ENCODE peak calls at places on chromosomes 3 and 15, in four cellular contexts. T, C, A and N are unnamed samples.

GRCh38 chr3:174358252-174358651 is 500.9 kb upstream of the NAALADL2 start:
- DNase-seq in A (no peak), T (no peak), C (no peak), N (no peak)

GRCh38 chr3:190326361-190326760 is 4.1 kb upstream of the CLDN1 start:
- DNase-seq in C (no peak), A (no peak), T (no peak), N (no peak)

GRCh38 chr3:135310317-135310716 is 515.3 kb downstream of the EPHB1 start:
- DNase-seq in A (no peak), C (peak), T (no peak), N (no peak)

GRCh38 chr3:45182915-45183881 is 37.0 kb upstream of the CDCP1 start:
- DNase-seq in T (peak), A (peak), C (peak), N (peak)

GRCh38 chr15:95021816-95022215 is 790.5 kb downstream of the MCTP2 start:
- DNase-seq in T (no peak), C (no peak), A (no peak), N (no peak)

GRCh38 chr3:89851974-89852621 is 744.7 kb downstream of the EPHA3 start:
- DNase-seq in C (no peak), A (peak), T (no peak), N (peak)

GRCh38 chr15:34984884-34985630 is 3.0 kb downstream of the ZNF770 start:
- DNase-seq in A (no peak), T (no peak), C (no peak), N (no peak)

GRCh38 chr3:152365766-152366593 is 97.3 kb downstream of the MBNL1 start:
- DNase-seq in T (no peak), C (no peak), A (no peak), N (no peak)

GRCh38 chr3:14201881-14202684 is 23.5 kb downstream of the LSM3 start:
- DNase-seq in A (peak), C (no peak), T (no peak), N (no peak)

GRCh38 chr3:8767181-8767666 is 2.2 kb downstream of the OXTR start:
- DNase-seq in C (no peak), A (no peak), T (no peak), N (peak)

GRCh38 chr3:140568842-140569520 is 108.9 kb upstream of the TRIM42 start:
- DNase-seq in A (no peak), T (no peak), C (no peak), N (peak)

GRCh38 chr3:108396336-108396735 is 100.0 kb downstream of the HHLA2 start:
- DNase-seq in A (no peak), T (no peak), C (no peak), N (no peak)

GRCh38 chr3:72246685-72247084 is 461.7 kb upstream of the PROK2 start:
- DNase-seq in A (no peak), C (no peak), T (no peak), N (no peak)

GRCh38 chr15:74430510-74430951 is 3.2 kb downstream of the SEMA7A start:
- DNase-seq in C (no peak), T (no peak), A (no peak), N (no peak)

GRCh38 chr3:127573401-127573800 is 17.1 kb downstream of the TPRA1 start:
- DNase-seq in T (no peak), C (no peak), A (no peak), N (no peak)

GRCh38 chr15:27258287-27258686 is 287.3 kb downstream of the GABRG3 start:
- DNase-seq in C (no peak), T (no peak), A (no peak), N (no peak)

GRCh38 chr15:62644216-62644873 is 398.2 kb upstream of the TPM1 start:
- DNase-seq in A (no peak), C (no peak), T (no peak), N (no peak)

GRCh38 chr15:82849556-82850241 is 40.3 kb downstream of the WHAMM start:
- DNase-seq in A (peak), C (peak), T (peak), N (peak)

GRCh38 chr3:187616307-187616939 is 53.8 kb downstream of the SST start:
- DNase-seq in T (peak), C (peak), A (peak), N (peak)

GRCh38 chr15:45543051-45543450 is 20.5 kb upstream of the SLC30A4 start:
- DNase-seq in T (no peak), A (no peak), C (no peak), N (no peak)

GRCh38 chr15:44726136-44726535 is 10.2 kb upstream of the TRIM69 start:
- DNase-seq in C (no peak), T (no peak), A (no peak), N (no peak)

GRCh38 chr15:63041982-63042878 is at the start of gene TPM1:
- DNase-seq in A (peak), C (no peak), T (no peak), N (peak)

GRCh38 chr15:74768771-74769342 is 13.0 kb upstream of the CSK start:
- DNase-seq in C (peak), T (peak), A (peak), N (peak)

GRCh38 chr3:159001711-159002110 is 199.9 kb downstream of the MFSD1 start:
- DNase-seq in C (no peak), T (no peak), A (no peak), N (no peak)
- TF ChIP-seq JUND in C (no peak), T (no peak), A (no peak), N (no peak)

GRCh38 chr3:11544413-11545181 is 99.1 kb downstream of the VGLL4 start:
- DNase-seq in C (no peak), A (no peak), T (no peak), N (no peak)
- TF ChIP-seq JUND in C (no peak), A (no peak), T (no peak), N (no peak)

GRCh38 chr3:26625187-26625586 is 2.6 kb downstream of the LRRC3B start:
- DNase-seq in T (no peak), A (peak), C (no peak), N (no peak)

GRCh38 chr3:26624209-26624775 is 1.7 kb downstream of the LRRC3B start:
- DNase-seq in C (no peak), T (no peak), A (peak), N (no peak)

GRCh38 chr3:26621891-26622633 is 510 bp upstream of the LRRC3B start:
- DNase-seq in T (no peak), C (no peak), A (no peak), N (no peak)

GRCh38 chr3:26622634-26623408 is at the start of gene LRRC3B:
- DNase-seq in A (peak), C (no peak), T (no peak), N (no peak)

GRCh38 chr3:26623409-26624208 is 1.0 kb downstream of the LRRC3B start:
- DNase-seq in C (no peak), T (no peak), A (no peak), N (no peak)
- TF ChIP-seq JUND in C (no peak), T (no peak), A (no peak), N (no peak)

DNA sequence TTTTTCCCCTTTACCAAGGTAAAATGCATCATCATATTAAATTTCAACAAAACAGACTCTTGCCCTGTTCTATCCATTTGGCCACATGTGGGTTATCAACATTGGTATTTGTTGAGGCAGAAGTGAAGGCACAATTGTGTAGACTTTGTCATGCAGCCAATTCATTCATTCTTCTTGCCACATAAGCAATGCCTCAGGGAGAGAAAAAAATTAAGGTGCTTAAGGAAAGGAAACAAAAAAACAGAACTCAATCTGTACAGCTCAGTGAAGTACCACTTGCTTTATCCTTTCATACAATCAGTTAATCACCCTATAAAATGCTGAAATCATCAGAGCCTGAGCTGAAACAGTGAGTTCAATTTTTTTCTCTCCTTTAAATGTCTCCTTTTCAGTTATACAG is 588.8 kb downstream of the MFSD1 start:
- DNase-seq in T (no peak), C (no peak), A (no peak), N (no peak)
- TF ChIP-seq JUND in T (no peak), C (no peak), A (no peak), N (no peak)

GRCh38 chr3:183592820-183593219 is 37.3 kb upstream of the KLHL6 start:
- DNase-seq in A (no peak), T (no peak), C (no peak), N (no peak)
- TF ChIP-seq JUND in A (no peak), T (no peak), C (no peak), N (no peak)

GRCh38 chr15:79156704-79157375 is 66.3 kb upstream of the RASGRF1 start:
- DNase-seq in C (no peak), A (no peak), T (no peak), N (no peak)

GRCh38 chr15:79161837-79162508 is 71.4 kb upstream of the RASGRF1 start:
- DNase-seq in A (no peak), C (no peak), T (no peak), N (no peak)

GRCh38 chr15:79154491-79155182 is 64.1 kb upstream of the RASGRF1 start:
- DNase-seq in T (no peak), A (no peak), C (no peak), N (no peak)

GRCh38 chr15:79160211-79160610 is 69.6 kb upstream of the RASGRF1 start:
- DNase-seq in A (no peak), C (no peak), T (no peak), N (no peak)

DNA sequence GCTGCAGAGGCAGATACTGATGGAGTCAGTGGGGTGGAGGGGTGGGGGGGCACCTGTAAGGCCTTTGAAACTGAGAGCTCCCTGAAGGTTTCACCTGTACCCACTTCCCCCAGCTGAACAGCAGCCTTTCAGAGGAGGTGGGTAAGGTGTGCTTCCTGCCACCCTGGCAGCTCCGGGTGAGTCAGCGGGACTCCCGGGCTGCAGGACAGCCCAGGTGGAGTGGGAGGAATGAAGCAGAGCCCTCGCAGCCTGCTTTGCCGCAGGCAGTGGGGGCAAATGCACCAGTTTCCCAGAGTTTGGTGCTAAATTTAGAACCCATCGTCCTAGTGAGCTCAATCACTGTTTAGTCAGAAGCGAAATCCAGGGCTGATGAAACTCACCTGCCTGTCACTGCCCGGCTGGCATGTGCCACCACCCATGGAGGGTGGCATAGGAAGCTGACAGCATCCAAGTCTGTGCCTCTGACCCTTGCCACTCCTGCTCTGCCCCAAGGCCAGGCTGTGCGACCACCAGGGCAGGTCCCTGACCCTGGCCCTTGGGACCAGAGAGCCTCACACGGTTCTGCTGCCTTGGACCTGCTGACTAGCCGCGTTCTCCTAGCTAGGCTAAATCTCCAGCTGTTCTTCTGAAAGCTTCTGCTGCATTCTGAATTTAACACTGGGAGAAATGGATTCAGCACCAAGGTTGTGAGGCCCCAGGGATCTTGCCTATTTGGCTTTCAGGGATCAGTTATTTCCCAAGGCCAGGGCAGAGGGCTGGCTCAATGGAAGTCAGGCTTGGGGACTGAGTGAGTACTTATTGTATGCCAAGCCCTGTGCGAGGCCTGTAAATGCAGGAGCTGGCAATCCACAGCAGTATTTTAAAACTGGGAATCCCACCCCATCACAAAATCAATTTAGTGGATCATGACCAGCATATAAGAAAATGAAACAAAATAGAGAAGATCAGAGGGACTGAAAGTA is 67.3 kb upstream of the RASGRF1 start:
- DNase-seq in C (no peak), A (no peak), T (no peak), N (no peak)
- TF ChIP-seq JUND in C (no peak), A (no peak), T (no peak), N (no peak)

GRCh38 chr3:124592658-124593441 is 137.4 kb upstream of the UMPS start:
- DNase-seq in T (peak), A (peak), C (no peak), N (peak)
- TF ChIP-seq JUND in T (peak), A (no peak), C (no peak), N (peak)